ENCODE peak calls at places on chromosomes 2 and 18, in seven cellular contexts. One of them, this sample, is unnamed.

GRCh38 chr2:69789762-69790600 is 39.5 kb upstream of the GMCL1 start:
- DNase-seq in C1 segment of cervical spinal cord: no peak
- DNase-seq in activated CD4-positive, alpha-beta T cell treated with anti-CD3 and anti-CD28 coated beads for 36 hours: no peak
- DNase-seq in left lung: no peak
- DNase-seq in amniotic stem cell: no peak
- DNase-seq in GM04503: no peak
- DNase-seq in astrocyte of the spinal cord: peak; percentile 55
- DNase-seq in this sample: no peak

GRCh38 chr2:55047677-55048299 is 2.5 kb downstream of the RTN4 start:
- DNase-seq in astrocyte of the spinal cord: peak; percentile 39
- DNase-seq in amniotic stem cell: no peak
- DNase-seq in C1 segment of cervical spinal cord: no peak
- DNase-seq in GM04503: no peak
- DNase-seq in activated CD4-positive, alpha-beta T cell treated with anti-CD3 and anti-CD28 coated beads for 36 hours: no peak
- DNase-seq in left lung: no peak
- DNase-seq in this sample: no peak

GRCh38 chr2:135030826-135031225 is 16.4 kb downstream of the MAP3K19 start:
- DNase-seq in amniotic stem cell: no peak
- DNase-seq in activated CD4-positive, alpha-beta T cell treated with anti-CD3 and anti-CD28 coated beads for 36 hours: no peak
- DNase-seq in astrocyte of the spinal cord: peak; percentile 62
- DNase-seq in left lung: no peak
- DNase-seq in GM04503: no peak
- DNase-seq in C1 segment of cervical spinal cord: no peak
- DNase-seq in this sample: no peak

GRCh38 chr18:79625195-79625923 is 54.2 kb upstream of the CTDP1 start:
- DNase-seq in amniotic stem cell: no peak
- DNase-seq in left lung: no peak
- DNase-seq in C1 segment of cervical spinal cord: no peak
- DNase-seq in GM04503: no peak
- DNase-seq in activated CD4-positive, alpha-beta T cell treated with anti-CD3 and anti-CD28 coated beads for 36 hours: peak; percentile 27
- DNase-seq in astrocyte of the spinal cord: no peak
- DNase-seq in this sample: no peak

GRCh38 chr2:38256610-38257009 is 120.5 kb downstream of the ATL2 start:
- DNase-seq in amniotic stem cell: no peak
- DNase-seq in C1 segment of cervical spinal cord: no peak
- DNase-seq in left lung: no peak
- DNase-seq in GM04503: no peak
- DNase-seq in activated CD4-positive, alpha-beta T cell treated with anti-CD3 and anti-CD28 coated beads for 36 hours: no peak
- DNase-seq in astrocyte of the spinal cord: no peak
- DNase-seq in this sample: no peak

GRCh38 chr2:56376699-56377665 is 193.2 kb downstream of the CCDC85A start:
- DNase-seq in amniotic stem cell: peak; percentile 44
- DNase-seq in activated CD4-positive, alpha-beta T cell treated with anti-CD3 and anti-CD28 coated beads for 36 hours: no peak
- DNase-seq in GM04503: peak; percentile 62
- DNase-seq in astrocyte of the spinal cord: peak; percentile 1
- DNase-seq in C1 segment of cervical spinal cord: no peak
- DNase-seq in left lung: no peak
- DNase-seq in this sample: no peak

GRCh38 chr2:105395691-105396090 is 3.2 kb downstream of the FHL2 start:
- DNase-seq in GM04503: no peak
- DNase-seq in amniotic stem cell: no peak
- DNase-seq in activated CD4-positive, alpha-beta T cell treated with anti-CD3 and anti-CD28 coated beads for 36 hours: no peak
- DNase-seq in C1 segment of cervical spinal cord: no peak
- DNase-seq in astrocyte of the spinal cord: no peak
- DNase-seq in left lung: no peak
- DNase-seq in this sample: no peak

GRCh38 chr2:239721991-239722759 is 303.0 kb downstream of the NDUFA10 start:
- DNase-seq in astrocyte of the spinal cord: no peak
- DNase-seq in C1 segment of cervical spinal cord: no peak
- DNase-seq in amniotic stem cell: no peak
- DNase-seq in GM04503: no peak
- DNase-seq in activated CD4-positive, alpha-beta T cell treated with anti-CD3 and anti-CD28 coated beads for 36 hours: no peak
- DNase-seq in left lung: no peak
- DNase-seq in this sample: no peak